ENCODE peak calls at places on chromosome 15, in ten cellular contexts. L, B, P, Z, V, T, I, D, F and A are unnamed samples. For H3K4me1, the result is how much of the 10 kb centered on the place peaks cover.

GRCh38 chr15:29612096-29612495 is 210.2 kb downstream of the TJP1 start:
- DNase-seq in Z (no peak), I (no peak), D (no peak), P (no peak), T (peak), F (no peak), L (no peak), B (no peak), V (no peak), A (no peak)

GRCh38 chr15:94052711-94053110 is 178.7 kb upstream of the MCTP2 start:
- DNase-seq in V (no peak), P (no peak), L (no peak), F (no peak), T (no peak), Z (no peak), D (no peak), B (no peak), I (no peak), A (no peak)

GRCh38 chr15:100291106-100291505 is 50.7 kb downstream of the ADAMTS17 start:
- DNase-seq in F (no peak), Z (no peak), L (no peak), I (no peak), T (no peak), D (no peak), V (no peak), B (no peak), P (no peak), A (no peak)

GRCh38 chr15:76398702-76399101 is 62.1 kb downstream of the ISL2 start:
- DNase-seq in D (no peak), L (no peak), V (no peak), B (no peak), F (no peak), Z (no peak), T (no peak), P (no peak), I (no peak), A (no peak)

GRCh38 chr15:45522931-45523331 is 376 bp upstream of the SLC30A4 start:
- DNase-seq in Z (no peak), B (no peak), F (peak), T (no peak), I (no peak), D (no peak), P (no peak), V (no peak), L (no peak), A (no peak)

GRCh38 chr15:92638291-92638708 is 17.3 kb downstream of the FAM174B start:
- DNase-seq in B (no peak), I (no peak), D (no peak), F (no peak), Z (no peak), T (no peak), P (peak), L (peak), V (no peak), A (no peak)

GRCh38 chr15:93253656-93254055 is 164.6 kb upstream of the RGMA start:
- DNase-seq in L (no peak), V (no peak), P (no peak), I (no peak), Z (no peak), T (no peak), B (no peak), D (no peak), F (no peak), A (no peak)

GRCh38 chr15:70172124-70172523 is 74.4 kb upstream of the TLE3 start:
- DNase-seq in V (no peak), L (no peak), I (no peak), F (no peak), T (no peak), B (no peak), P (no peak), D (no peak), Z (no peak), A (no peak)

GRCh38 chr15:60605879-60606304 is 127.0 kb upstream of the ICE2 start:
- DNase-seq in L (no peak), B (no peak), Z (peak), F (no peak), D (no peak), V (no peak), I (no peak), P (no peak), T (no peak), A (no peak)

GRCh38 chr15:78103406-78104118 is 11.2 kb downstream of the SH2D7 start:
- DNase-seq in F (peak), T (no peak), L (peak), B (no peak), V (no peak), I (peak), D (no peak), P (peak), Z (no peak), A (no peak)

GRCh38 chr15:65366122-65366892 is 11.5 kb downstream of the IGDCC3 start:
- DNase-seq in B (no peak), F (no peak), L (no peak), V (no peak), P (no peak), D (no peak), I (no peak), T (no peak), Z (no peak), A (no peak)

GRCh38 chr15:22778796-22779195 is 7.6 kb upstream of the NIPA1 start:
- DNase-seq in Z (no peak), L (no peak), V (no peak), B (no peak), I (no peak), F (no peak), P (no peak), T (no peak), D (no peak), A (no peak)

GRCh38 chr15:76982756-76983155 is 12.2 kb upstream of the PSTPIP1 start:
- DNase-seq in V (no peak), T (no peak), B (no peak), D (no peak), F (no peak), Z (no peak), L (no peak), P (no peak), I (no peak), A (no peak)

GRCh38 chr15:56736308-56736707 is 3.0 kb upstream of the ZNF280D start:
- DNase-seq in D (peak), Z (no peak), B (no peak), T (no peak), P (no peak), V (no peak), L (no peak), I (no peak), F (no peak), A (no peak)

GRCh38 chr15:31435891-31436628 is 109.4 kb downstream of the KLF13 start:
- DNase-seq in V (no peak), Z (no peak), B (no peak), I (no peak), D (peak), L (no peak), P (no peak), F (peak), T (no peak), A (no peak)

GRCh38 chr15:70197318-70197944 is 99.7 kb upstream of the TLE3 start:
- DNase-seq in D (no peak), T (no peak), B (no peak), L (no peak), P (no peak), Z (no peak), V (no peak), I (no peak), F (no peak), A (no peak)

GRCh38 chr15:79212589-79213139 is 69.9 kb upstream of the ANKRD34C start:
- DNase-seq in B (no peak), F (no peak), D (no peak), T (peak), Z (no peak), V (no peak), L (no peak), P (no peak), I (no peak), A (no peak)

GRCh38 chr15:42371125-42371524 is 11.8 kb downstream of the CAPN3 start:
- DNase-seq in Z (no peak), B (no peak), I (no peak), L (no peak), T (no peak), V (no peak), F (no peak), P (no peak), D (peak), A (no peak)

GRCh38 chr15:77514635-77515421 is 94.1 kb downstream of the HMG20A start:
- DNase-seq in D (no peak), F (peak), I (no peak), V (no peak), L (no peak), T (no peak), B (peak), P (no peak), Z (no peak), A (no peak)

GRCh38 chr15:62756326-62756994 is 286.1 kb upstream of the TPM1 start:
- DNase-seq in L (no peak), T (no peak), F (no peak), Z (no peak), P (no peak), V (no peak), I (no peak), D (no peak), B (no peak), A (no peak)

GRCh38 chr15:98649621-98649995 is 1.3 kb downstream of the IGF1R start:
- DNase-seq in L (peak), D (peak), Z (peak), I (no peak), B (peak), P (peak), T (no peak), F (peak), V (peak), A (no peak)
- TF ChIP-seq CTCF in L (peak), D (no peak), Z (no peak), I (no peak), B (peak), P (no peak), T (no peak), F (no peak), V (no peak), A (no peak)

GRCh38 chr15:90257776-90258175 is 7.7 kb upstream of the NGRN start:
- DNase-seq in F (no peak), P (no peak), Z (no peak), V (no peak), B (no peak), D (no peak), T (no peak), I (no peak), L (no peak), A (no peak)
- H3K4me1 ChIP-seq in F (under half), P (under half), Z (under half), V (under half), B (under half), D (under half), T (under half), I (under half), L (under half), A (under half)

DNA sequence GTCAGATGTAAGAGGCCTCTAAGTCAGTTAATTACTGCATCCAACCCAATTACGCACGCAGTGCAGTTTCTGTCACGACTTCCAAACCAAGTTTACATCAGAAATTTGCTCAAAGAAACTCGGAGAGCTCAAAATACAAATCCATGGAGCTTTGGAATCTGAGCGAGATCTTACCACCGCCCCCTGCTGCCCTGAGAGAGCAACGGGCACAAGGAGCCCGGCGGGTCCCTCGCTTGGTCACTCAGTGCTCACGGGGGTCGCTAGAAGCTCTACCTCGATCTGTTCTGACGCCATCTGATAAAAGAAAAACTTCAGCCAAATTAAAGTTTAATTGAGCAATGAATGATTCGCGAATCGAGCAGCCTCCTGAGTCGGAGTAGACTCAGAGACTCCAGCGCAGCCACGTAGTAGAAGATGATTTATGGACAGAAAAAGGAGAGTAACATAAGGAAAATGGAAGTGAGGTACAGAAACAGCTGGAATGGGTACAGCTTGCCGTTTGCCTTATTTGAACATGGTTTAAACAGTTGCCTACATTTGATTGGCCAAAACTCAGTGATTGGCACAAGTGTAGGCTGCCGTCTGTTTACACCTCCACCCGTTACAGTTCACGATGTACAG is 232.7 kb upstream of the ATP10A start:
- DNase-seq in D (no peak), I (no peak), Z (no peak), T (peak), P (no peak), V (no peak), B (no peak), F (no peak), L (no peak), A (no peak)
- TF ChIP-seq EP300 in D (no peak), I (no peak), Z (no peak), T (no peak), P (no peak), V (no peak), B (no peak), F (no peak), L (no peak), A (no peak)

DNA sequence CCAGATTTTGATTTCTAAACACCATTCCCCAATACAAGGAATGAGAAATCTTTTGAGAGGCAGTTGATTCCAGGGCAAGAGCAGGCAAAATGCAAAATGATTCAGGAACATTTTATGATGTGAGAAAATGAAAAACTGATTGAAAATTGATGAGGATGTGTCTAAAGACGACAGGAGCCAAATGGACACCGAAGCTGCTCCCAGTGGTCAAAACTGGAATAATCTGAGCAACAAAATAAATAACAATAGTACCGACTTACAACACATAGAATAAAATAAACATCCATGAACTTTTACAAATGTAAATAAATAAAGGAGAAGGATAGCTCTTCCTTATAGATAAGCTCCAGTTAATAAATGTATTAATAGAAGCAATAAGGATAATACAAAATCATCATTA is 186.8 kb downstream of the OCA2 start:
- DNase-seq in B (no peak), P (no peak), L (no peak), V (no peak), I (no peak), F (no peak), Z (no peak), T (no peak), D (no peak), A (no peak)
- TF ChIP-seq CTCF in B (no peak), P (no peak), L (no peak), V (no peak), I (no peak), F (no peak), Z (no peak), T (peak), D (no peak), A (no peak)

GRCh38 chr15:66782785-66783184 is 80.7 kb downstream of the SMAD6 start:
- DNase-seq in I (no peak), F (no peak), B (no peak), D (no peak), P (no peak), Z (no peak), L (no peak), T (no peak), V (no peak), A (no peak)

GRCh38 chr15:66780172-66780972 is 78.3 kb downstream of the SMAD6 start:
- DNase-seq in L (peak), P (no peak), T (no peak), B (peak), I (no peak), D (no peak), V (peak), Z (no peak), F (no peak), A (no peak)

GRCh38 chr15:66779331-66780009 is 77.4 kb downstream of the SMAD6 start:
- DNase-seq in I (no peak), F (no peak), Z (no peak), B (peak), L (peak), P (no peak), V (no peak), D (no peak), T (no peak), A (no peak)

GRCh38 chr15:66783327-66784124 is 81.5 kb downstream of the SMAD6 start:
- DNase-seq in F (no peak), Z (no peak), P (no peak), D (no peak), V (no peak), T (no peak), B (no peak), I (no peak), L (no peak), A (no peak)

GRCh38 chr15:66780973-66781718 is 79.1 kb downstream of the SMAD6 start:
- DNase-seq in D (no peak), P (no peak), F (no peak), Z (no peak), T (no peak), I (no peak), V (no peak), B (no peak), L (no peak), A (no peak)
- H3K4me1 ChIP-seq in D (under half), P (under half), F (under half), Z (under half), T (under half), I (under half), V (half or more), B (under half), L (under half), A (under half)

GRCh38 chr15:101398247-101398646 is 91.3 kb downstream of the PCSK6 start:
- DNase-seq in D (no peak), V (no peak), T (no peak), L (no peak), I (no peak), Z (no peak), P (no peak), B (no peak), F (peak), A (no peak)
- TF ChIP-seq EP300 in D (no peak), V (no peak), T (no peak), L (no peak), I (no peak), Z (no peak), P (no peak), B (no peak), F (no peak), A (no peak)